ENCODE peak calls at places on chromosome 16, in four cellular contexts. V, Q, J and H are unnamed samples. For H3K4me1, the result is how much of the 10 kb centered on the place peaks cover.

GRCh38 chr16:24580665-24581064 is 41.3 kb downstream of the RBBP6 start:
- DNase-seq in J (no peak), V (no peak), Q (peak), H (no peak)

GRCh38 chr16:57634171-57634570 is 5.7 kb downstream of the ADGRG1 start:
- DNase-seq in Q (no peak), J (no peak), V (no peak), H (no peak)

GRCh38 chr16:84360748-84361147 is 7.6 kb upstream of the ATP2C2 start:
- DNase-seq in Q (no peak), V (no peak), J (no peak), H (no peak)

GRCh38 chr16:13660807-13661206 is 259.1 kb upstream of the ERCC4 start:
- DNase-seq in Q (no peak), J (no peak), V (no peak), H (no peak)

GRCh38 chr16:67965668-67966548 is 2.5 kb downstream of the SLC12A4 start:
- DNase-seq in V (no peak), J (no peak), Q (peak), H (peak)

GRCh38 chr16:79261461-79261860 is 339.1 kb downstream of the MAF start:
- DNase-seq in J (peak), Q (no peak), V (no peak), H (no peak)

GRCh38 chr16:57367111-57367752 is 5.1 kb upstream of the CX3CL1 start:
- DNase-seq in Q (peak), V (no peak), J (no peak), H (peak)

GRCh38 chr16:89315791-89316581 is 98.5 kb downstream of the ZNF778 start:
- DNase-seq in J (no peak), V (no peak), Q (peak), H (peak)

GRCh38 chr16:9503251-9503986 is 412.0 kb downstream of the HAPSTR1 start:
- DNase-seq in J (no peak), V (no peak), Q (no peak), H (no peak)

GRCh38 chr16:15672514-15673167 is 22.6 kb downstream of the NDE1 start:
- DNase-seq in V (peak), J (no peak), Q (peak), H (peak)

GRCh38 chr16:53785044-53785443 is 81.1 kb downstream of the FTO start:
- DNase-seq in Q (peak), J (no peak), V (no peak), H (no peak)

GRCh38 chr16:10870137-10870776 is 6.7 kb upstream of the CIITA start:
- DNase-seq in V (no peak), Q (no peak), J (no peak), H (no peak)

GRCh38 chr16:21302898-21303528 is 24.9 kb upstream of the CRYM start:
- DNase-seq in Q (peak), V (no peak), J (no peak), H (peak)

GRCh38 chr16:22970191-22970845 is 156.4 kb downstream of the HS3ST2 start:
- DNase-seq in V (no peak), J (peak), Q (no peak), H (no peak)

GRCh38 chr16:16144416-16144815 is 78.9 kb downstream of the ABCC6 start:
- DNase-seq in Q (peak), J (no peak), V (no peak), H (peak)

GRCh38 chr16:89602273-89602951 is 11.0 kb upstream of the DPEP1 start:
- DNase-seq in J (peak), V (peak), Q (peak), H (peak)

GRCh38 chr16:63066552-63066951 is 1030.3 kb upstream of the CDH8 start:
- DNase-seq in V (no peak), J (no peak), Q (no peak), H (no peak)

GRCh38 chr16:10964891-10965326 is 20.5 kb downstream of the CLEC16A start:
- DNase-seq in J (no peak), V (no peak), Q (peak), H (no peak)

GRCh38 chr16:48308535-48308934 is 61.2 kb upstream of the ABCC11 start:
- DNase-seq in Q (no peak), V (no peak), J (no peak), H (no peak)

GRCh38 chr16:86608301-86608747 is 30.0 kb downstream of the FOXL1 start:
- DNase-seq in V (no peak), Q (no peak), J (no peak), H (no peak)

GRCh38 chr16:4679156-4679853 is 14.1 kb upstream of the NUDT16L1 start:
- DNase-seq in Q (no peak), V (peak), J (no peak), H (no peak)

GRCh38 chr16:677306-678190 is 2.1 kb downstream of the RHBDL1 start:
- DNase-seq in Q (no peak), J (no peak), V (no peak), H (no peak)

GRCh38 chr16:57721356-57721755 is 14.2 kb upstream of the KATNB1 start:
- DNase-seq in V (no peak), J (no peak), Q (no peak), H (no peak)

GRCh38 chr16:12876778-12877177 is 24.6 kb upstream of the SHISA9 start:
- DNase-seq in Q (no peak), J (no peak), V (no peak), H (no peak)

GRCh38 chr16:58755989-58756649 is 22.0 kb upstream of the GOT2 start:
- DNase-seq in Q (peak), V (peak), J (peak), H (no peak)

GRCh38 chr16:31354394-31355291 is at the start of gene ITGAX:
- DNase-seq in Q (peak), J (no peak), V (no peak), H (peak)

GRCh38 chr16:3496386-3496785 is 1.1 kb upstream of the C16orf90 start:
- DNase-seq in Q (no peak), V (no peak), J (no peak), H (no peak)

GRCh38 chr16:23575834-23576233 is 18.3 kb downstream of the UBFD1 start:
- DNase-seq in J (no peak), Q (no peak), V (no peak), H (no peak)

GRCh38 chr16:22843856-22844255 is 29.9 kb downstream of the HS3ST2 start:
- DNase-seq in Q (no peak), J (no peak), V (no peak), H (peak)

GRCh38 chr16:15585956-15586355 is 57.0 kb downstream of the MARF1 start:
- DNase-seq in J (no peak), Q (no peak), V (no peak), H (no peak)

GRCh38 chr16:57377080-57377841 is 5.0 kb downstream of the CX3CL1 start:
- DNase-seq in J (no peak), Q (no peak), V (no peak), H (peak)

GRCh38 chr16:8464979-8465378 is 125.3 kb downstream of the TMEM114 start:
- DNase-seq in Q (no peak), V (no peak), J (no peak), H (no peak)

GRCh38 chr16:30535777-30536190 is 1.1 kb upstream of the ZNF747 start:
- DNase-seq in J (peak), Q (peak), V (peak), H (peak)

GRCh38 chr16:27374231-27374793 is 27.7 kb upstream of the IL21R start:
- DNase-seq in V (no peak), Q (no peak), J (no peak), H (no peak)

GRCh38 chr16:27378871-27379580 is 22.9 kb upstream of the IL21R start:
- DNase-seq in J (no peak), Q (peak), V (no peak), H (no peak)

GRCh38 chr16:27379919-27380318 is 22.1 kb upstream of the IL21R start:
- DNase-seq in Q (no peak), V (no peak), J (no peak), H (no peak)

GRCh38 chr16:27374794-27375499 is 27.0 kb upstream of the IL21R start:
- DNase-seq in Q (peak), V (peak), J (peak), H (peak)

GRCh38 chr16:27377666-27378485 is 24.1 kb upstream of the IL21R start:
- DNase-seq in V (no peak), J (no peak), Q (no peak), H (no peak)
- H3K27ac ChIP-seq in V (no peak), J (no peak), Q (no peak), H (no peak)

DNA sequence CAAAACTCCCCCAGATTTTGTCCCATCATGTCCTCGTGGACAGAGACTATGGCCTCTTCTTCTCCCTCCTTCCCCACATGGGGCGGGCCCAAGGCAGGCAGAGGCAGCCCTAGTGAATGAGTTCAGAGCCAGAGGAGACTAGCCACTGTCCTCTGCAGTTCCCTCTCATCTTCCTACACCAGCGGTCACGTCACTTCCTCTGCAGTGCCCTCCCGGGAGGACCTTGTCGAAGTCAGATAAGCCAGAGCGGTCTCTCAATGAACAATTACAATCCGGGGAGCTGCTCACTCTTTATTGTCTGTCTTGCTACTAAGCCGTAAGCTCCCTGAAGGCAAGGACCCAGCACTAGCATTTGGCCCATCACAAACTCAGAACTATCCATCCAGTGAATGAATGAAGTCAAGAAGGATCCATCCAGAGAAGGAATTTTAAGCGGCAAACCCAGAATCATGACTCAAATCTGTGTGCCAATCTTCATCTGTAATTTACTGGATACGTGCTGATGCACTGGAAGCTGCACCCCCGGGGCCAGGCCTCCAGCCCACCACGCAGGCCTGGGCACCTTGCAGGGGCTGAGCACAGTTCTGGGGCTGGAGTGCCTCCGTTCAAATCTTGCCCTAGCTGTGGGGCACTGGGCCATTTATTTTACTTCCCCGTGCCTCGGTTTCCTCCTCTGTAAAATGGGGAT is 18.1 kb downstream of the ZNF423 start:
- DNase-seq in J (no peak), Q (no peak), V (no peak), H (no peak)
- H3K4me1 ChIP-seq in J (half or more), Q (under half), V (under half), H (under half)

GRCh38 chr16:75263963-75264445 is 12.6 kb upstream of the BCAR1 start:
- DNase-seq in Q (no peak), V (no peak), J (no peak), H (no peak)
- H3K27ac ChIP-seq in Q (peak), V (peak), J (no peak), H (no peak)

DNA sequence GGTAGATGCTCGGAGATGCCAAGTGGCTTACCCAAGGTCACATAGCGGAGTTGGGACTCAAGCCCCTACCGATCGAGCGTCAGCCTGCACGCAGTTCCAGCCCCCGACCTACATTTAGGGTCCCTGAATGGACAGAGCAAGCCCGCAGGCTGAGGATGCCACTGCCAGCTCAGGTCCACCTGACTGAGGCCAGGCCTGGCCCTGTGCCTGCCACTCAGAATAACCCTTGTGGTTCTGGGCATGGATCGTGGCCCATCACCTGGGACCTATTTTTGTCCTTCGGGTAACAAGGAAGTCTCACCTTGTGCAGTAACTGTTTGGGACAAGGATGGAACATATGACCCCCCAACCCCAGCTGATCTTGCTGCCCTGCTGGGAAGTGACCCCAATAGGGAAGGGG is 17.1 kb downstream of the CDH16 start:
- DNase-seq in Q (no peak), J (no peak), V (no peak), H (no peak)
- H3K4me1 ChIP-seq in Q (under half), J (under half), V (under half), H (under half)